ENCODE peak calls at places on chromosomes 13 and 19, in eight cellular contexts. D is AML-193; N is KBM-7; X is stimulated activated naive B cell treated with anti-CD40 and anti-IgM and Interleukin-4, amounts not matched to agents 10 μg/mL and 1 μg/mL and 100 μg/mL, for 72 hours; A is ELR; C is Calu3; L is frontal cortex; Z is EH. J is an unnamed sample.

GRCh38 chr13:98207411-98207810 is 30.3 kb upstream of the RNF113B start:
- DNase-seq in D (no peak), N (no peak), X (no peak), A (peak; percentile 73), C (peak; percentile 7), L (no peak), Z (peak; percentile 75), J (no peak)

GRCh38 chr19:40280608-40281221 is 4.4 kb downstream of the AKT2 start:
- DNase-seq in D (no peak), N (no peak), X (no peak), A (no peak), C (no peak), L (no peak), Z (no peak), J (no peak)

GRCh38 chr13:74847966-74848365 is 634.0 kb downstream of the TBC1D4 start:
- DNase-seq in D (no peak), N (no peak), X (no peak), A (no peak), C (no peak), L (no peak), Z (no peak), J (no peak)

GRCh38 chr19:35921012-35921411 is 12.9 kb upstream of the TYROBP start:
- DNase-seq in D (no peak), N (no peak), X (no peak), A (no peak), C (no peak), L (no peak), Z (no peak), J (no peak)

GRCh38 chr13:20161275-20161950 is 561 bp upstream of the GJA3 start:
- DNase-seq in D (no peak), N (peak; percentile 72), X (peak; percentile 58), A (peak; percentile 38), C (peak; percentile 24), L (no peak), Z (peak; percentile 20), J (peak; percentile 67)

GRCh38 chr13:21069561-21070004 is 8.2 kb upstream of the LATS2 start:
- DNase-seq in D (peak; percentile 80), N (peak; percentile 57), X (no peak), A (peak; percentile 98), C (no peak), L (no peak), Z (peak; percentile 98), J (peak; percentile 24)

GRCh38 chr19:41877916-41878905 is 1.1 kb downstream of the CD79A start:
- DNase-seq in D (no peak), N (no peak), X (peak; percentile 72), A (no peak), C (no peak), L (no peak), Z (no peak), J (no peak)

GRCh38 chr13:45889582-45890243 is 38.2 kb upstream of the SIAH3 start:
- DNase-seq in D (no peak), N (no peak), X (no peak), A (no peak), C (no peak), L (no peak), Z (no peak), J (no peak)

GRCh38 chr13:98454389-98454881 is 122.5 kb downstream of the STK24 start:
- DNase-seq in D (no peak), N (no peak), X (no peak), A (peak; percentile 59), C (no peak), L (peak; percentile 61), Z (peak; percentile 98), J (no peak)

GRCh38 chr13:84479656-84480055 is 597.4 kb upstream of the SLITRK1 start:
- DNase-seq in D (no peak), N (no peak), X (no peak), A (peak; percentile 65), C (no peak), L (no peak), Z (no peak), J (no peak)

GRCh38 chr19:5369962-5370367 is 29.4 kb upstream of the PTPRS start:
- DNase-seq in D (no peak), N (peak; percentile 51), X (peak; percentile 30), A (peak; percentile 50), C (peak; percentile 65), L (no peak), Z (peak; percentile 40), J (peak; percentile 20)

GRCh38 chr19:2765376-2765775 is 17.7 kb downstream of the SGTA start:
- DNase-seq in D (no peak), N (no peak), X (no peak), A (no peak), C (no peak), L (no peak), Z (no peak), J (no peak)

GRCh38 chr19:674282-675151 is 1.7 kb upstream of the FSTL3 start:
- DNase-seq in D (no peak), N (no peak), X (no peak), A (no peak), C (no peak), L (no peak), Z (no peak), J (no peak)

GRCh38 chr19:21604351-21604926 is 99.0 kb downstream of the ZNF429 start:
- DNase-seq in D (peak; percentile 4), N (peak; percentile 19), X (no peak), A (peak; percentile 40), C (no peak), L (no peak), Z (peak; percentile 46), J (peak; percentile 8)

GRCh38 chr19:48491793-48492123 is 19.9 kb downstream of the LMTK3 start:
- DNase-seq in D (no peak), N (no peak), X (no peak), A (no peak), C (no peak), L (no peak), Z (no peak), J (no peak)

GRCh38 chr13:44874886-44875630 is 114.2 kb downstream of the NUFIP1 start:
- DNase-seq in D (no peak), N (no peak), X (no peak), A (no peak), C (no peak), L (no peak), Z (peak; percentile 67), J (peak; percentile 37)

GRCh38 chr13:49859568-49859967 is 67.1 kb upstream of the KPNA3 start:
- DNase-seq in D (no peak), N (no peak), X (no peak), A (peak; percentile 99), C (peak; percentile 60), L (no peak), Z (peak; percentile 97), J (no peak)

GRCh38 chr19:2331601-2332246 is 3.2 kb downstream of the SPPL2B start:
- DNase-seq in D (no peak), N (no peak), X (no peak), A (no peak), C (no peak), L (no peak), Z (no peak), J (no peak)

GRCh38 chr19:3065675-3066357 is 3.5 kb upstream of the TLE5 start:
- DNase-seq in D (no peak), N (no peak), X (peak; percentile 76), A (no peak), C (no peak), L (no peak), Z (no peak), J (no peak)

GRCh38 chr13:53075356-53076041 is 46.9 kb downstream of the OLFM4 start:
- DNase-seq in D (no peak), N (no peak), X (no peak), A (no peak), C (no peak), L (no peak), Z (no peak), J (no peak)

GRCh38 chr19:48858984-48859710 is 9.3 kb downstream of the PLEKHA4 start:
- DNase-seq in D (peak; percentile 12), N (peak; percentile 79), X (peak; percentile 75), A (no peak), C (no peak), L (no peak), Z (no peak), J (no peak)